ENCODE peak calls at places on chromosomes 3 and 15, in four cellular contexts. W, R, S and A are unnamed samples.

GRCh38 chr15:41945221-41945620 is 27.1 kb downstream of the EHD4 start:
- DNase-seq in W (no peak), R (no peak), S (no peak), A (peak; percentile 63)

GRCh38 chr3:197787412-197787811 is 3.6 kb upstream of the LRCH3 start:
- DNase-seq in W (no peak), R (no peak), S (peak; percentile 32), A (no peak)

GRCh38 chr3:48919215-48920138 is 835 bp downstream of the ARIH2 start:
- DNase-seq in W (no peak), R (no peak), S (peak; percentile 50), A (no peak)

GRCh38 chr3:30567139-30567753 is 39.2 kb upstream of the TGFBR2 start:
- DNase-seq in W (no peak), R (no peak), S (no peak), A (no peak)

GRCh38 chr3:127100459-127101410 is 92.2 kb upstream of the PRR23E start:
- DNase-seq in W (no peak), R (no peak), S (no peak), A (no peak)

GRCh38 chr15:84631706-84632272 is 22.3 kb downstream of the WDR73 start:
- DNase-seq in W (no peak), R (no peak), S (peak; percentile 14), A (no peak)

GRCh38 chr15:42159381-42160015 is 3.1 kb upstream of the PLA2G4F start:
- DNase-seq in W (no peak), R (peak; percentile 49), S (no peak), A (no peak)

GRCh38 chr3:121473001-121473400 is 72.8 kb downstream of the POLQ start:
- DNase-seq in W (no peak), R (no peak), S (no peak), A (no peak)

GRCh38 chr3:176155012-176155411 is 1042.3 kb downstream of the TBL1XR1 start:
- DNase-seq in W (no peak), R (no peak), S (no peak), A (no peak)

GRCh38 chr3:111936191-111936841 is 42.5 kb upstream of the ABHD10 start:
- DNase-seq in W (no peak), R (no peak), S (peak; percentile 84), A (no peak)

GRCh38 chr15:68421798-68422402 is 10.1 kb downstream of the ITGA11 start:
- DNase-seq in W (no peak), R (no peak), S (peak; percentile 48), A (peak; percentile 66)

GRCh38 chr3:193843447-193844301 is 250.7 kb downstream of the OPA1 start:
- DNase-seq in W (no peak), R (no peak), S (no peak), A (no peak)

GRCh38 chr3:45012577-45012976 is 13.5 kb upstream of the CLEC3B start:
- DNase-seq in W (no peak), R (no peak), S (no peak), A (no peak)

GRCh38 chr3:184688872-184689271 is 23.0 kb downstream of the MAGEF1 start:
- DNase-seq in W (no peak), R (no peak), S (no peak), A (no peak)

GRCh38 chr3:123299581-123299980 is 97.8 kb downstream of the SEC22A start:
- DNase-seq in W (no peak), R (no peak), S (no peak), A (no peak)

GRCh38 chr3:105402287-105402801 is 35.6 kb downstream of the ALCAM start:
- DNase-seq in W (no peak), R (no peak), S (peak; percentile 47), A (no peak)

GRCh38 chr3:195731356-195731960 is 10.7 kb downstream of the MUC20 start:
- DNase-seq in W (no peak), R (no peak), S (no peak), A (no peak)

GRCh38 chr15:78749831-78750230 is 61.4 kb downstream of the ADAMTS7 start:
- DNase-seq in W (no peak), R (no peak), S (no peak), A (no peak)

GRCh38 chr3:23004971-23005370 is 198.2 kb upstream of the UBE2E2 start:
- DNase-seq in W (no peak), R (no peak), S (peak; percentile 89), A (no peak)

GRCh38 chr3:170007031-170007663 is 30.6 kb upstream of the GPR160 start:
- DNase-seq in W (no peak), R (peak; percentile 30), S (peak; percentile 84), A (no peak)

GRCh38 chr3:108125550-108126071 is 34.8 kb upstream of the CD47 start:
- DNase-seq in W (no peak), R (no peak), S (no peak), A (no peak)

GRCh38 chr3:125125822-125126245 is 70.0 kb upstream of the HEG1 start:
- DNase-seq in W (no peak), R (no peak), S (peak; percentile 95), A (no peak)

GRCh38 chr3:196207833-196208607 is 3.2 kb downstream of the ZDHHC19 start:
- DNase-seq in W (no peak), R (peak; percentile 58), S (no peak), A (no peak)

GRCh38 chr15:43514241-43515057 is 3.0 kb upstream of the MAP1A start:
- DNase-seq in W (no peak), R (peak; percentile 73), S (peak; percentile 49), A (peak; percentile 73)

GRCh38 chr3:23113455-23114171 is 89.5 kb upstream of the UBE2E2 start:
- DNase-seq in W (no peak), R (peak; percentile 16), S (peak; percentile 13), A (no peak)

GRCh38 chr3:50562866-50563265 is 4.7 kb downstream of the C3orf18 start:
- DNase-seq in W (no peak), R (no peak), S (peak; percentile 49), A (no peak)

GRCh38 chr3:17038900-17039545 is 154.3 kb downstream of the PLCL2 start:
- DNase-seq in W (no peak), R (no peak), S (no peak), A (no peak)

GRCh38 chr15:92328207-92328606 is 65.5 kb upstream of the ST8SIA2 start:
- DNase-seq in W (no peak), R (no peak), S (no peak), A (no peak)

GRCh38 chr15:49424954-49425353 is 1.9 kb downstream of the FGF7 start:
- DNase-seq in W (no peak), R (no peak), S (peak; percentile 39), A (no peak)

GRCh38 chr15:49427369-49427768 is 4.3 kb downstream of the FGF7 start:
- DNase-seq in W (no peak), R (no peak), S (no peak), A (no peak)

GRCh38 chr15:49421991-49422390 is 1.1 kb upstream of the FGF7 start:
- DNase-seq in W (no peak), R (peak; percentile 39), S (peak; percentile 81), A (no peak)

GRCh38 chr15:49423021-49423420 is at the start of gene FGF7:
- DNase-seq in W (no peak), R (peak; percentile 9), S (peak; percentile 88), A (no peak)

GRCh38 chr15:49423906-49424520 is 971 bp downstream of the FGF7 start:
- DNase-seq in W (no peak), R (no peak), S (no peak), A (no peak)
- TF ChIP-seq CTCF in W (no peak), R (no peak), S (no peak), A (no peak)

DNA sequence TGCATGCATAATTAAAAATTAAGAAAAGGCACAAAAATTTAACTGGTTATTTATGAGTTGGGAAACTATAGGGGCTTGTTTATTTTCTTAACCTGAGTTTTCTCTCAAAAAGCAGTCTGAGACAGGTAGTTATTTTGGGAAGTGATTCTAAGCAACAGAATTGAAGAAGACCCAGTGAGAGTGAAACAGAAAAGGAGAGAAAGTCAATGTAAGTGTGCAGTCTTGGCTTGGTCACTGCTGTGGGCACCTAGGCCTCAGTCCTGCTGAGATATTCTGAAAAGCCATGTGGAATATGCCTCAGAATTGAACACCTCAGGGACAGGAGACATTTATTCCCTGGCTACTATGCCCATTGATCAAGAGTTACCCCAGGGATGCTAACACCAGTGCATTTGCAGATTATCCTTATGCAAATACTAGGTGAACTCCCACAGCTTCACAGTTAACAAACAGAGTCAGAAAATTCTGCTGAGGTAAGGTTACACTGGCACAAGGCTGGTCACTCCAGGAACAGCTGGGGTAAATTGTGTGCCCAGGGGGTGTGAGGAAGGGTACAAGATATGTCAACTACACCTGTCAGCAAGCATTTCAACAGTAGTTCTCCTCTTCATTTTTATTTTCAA is 222.7 kb downstream of the EFHB start:
- DNase-seq in W (no peak), R (no peak), S (no peak), A (no peak)
- H3K27ac ChIP-seq in W (no peak overlapping the region), R (no peak overlapping the region), S (no peak overlapping the region), A (no peak overlapping the region)

GRCh38 chr15:63940956-63941620 is 105.2 kb downstream of the DAPK2 start:
- DNase-seq in W (no peak), R (no peak), S (no peak), A (no peak)

GRCh38 chr15:63941698-63942465 is 104.4 kb downstream of the DAPK2 start:
- DNase-seq in W (no peak), R (no peak), S (no peak), A (no peak)

GRCh38 chr15:63942486-63943365 is 103.6 kb downstream of the DAPK2 start:
- DNase-seq in W (peak; percentile 22), R (no peak), S (no peak), A (no peak)

GRCh38 chr15:63938486-63939061 is 104.8 kb upstream of the HERC1 start:
- DNase-seq in W (no peak), R (no peak), S (peak; percentile 33), A (no peak)

DNA sequence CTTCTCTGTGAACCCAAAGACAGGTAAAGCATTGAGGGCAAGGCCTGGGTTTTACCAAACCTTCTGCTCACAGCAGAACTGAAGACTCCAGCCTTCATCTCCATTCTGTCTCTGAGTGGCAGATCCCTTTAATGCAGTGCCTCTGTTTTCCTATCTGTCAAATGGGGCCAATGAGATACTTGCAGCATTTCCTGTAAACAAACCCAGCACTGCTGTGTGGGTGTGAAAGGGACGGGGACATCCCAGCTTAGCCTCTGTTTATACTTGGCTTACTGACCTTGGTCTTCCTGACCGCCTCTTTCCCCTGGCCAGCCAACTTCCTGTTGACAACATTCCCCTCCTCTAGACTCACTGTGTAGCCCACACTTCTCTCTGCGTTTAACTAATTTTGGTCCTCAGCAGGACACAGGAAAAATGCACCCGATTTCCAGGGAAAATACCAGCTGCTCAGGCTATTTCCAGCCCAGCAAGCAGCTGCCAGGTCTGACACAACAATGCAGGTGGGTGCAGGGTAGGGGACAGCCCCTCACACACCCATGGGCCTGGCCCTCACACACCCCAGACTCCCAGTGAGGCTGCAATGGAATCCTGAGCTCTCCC is 105.9 kb upstream of the HERC1 start:
- DNase-seq in W (no peak), R (peak; percentile 55), S (peak; percentile 75), A (no peak)
- H3K4me3 ChIP-seq in W (no peak overlapping the region), R (no peak overlapping the region), S (no peak overlapping the region), A (no peak overlapping the region)

DNA sequence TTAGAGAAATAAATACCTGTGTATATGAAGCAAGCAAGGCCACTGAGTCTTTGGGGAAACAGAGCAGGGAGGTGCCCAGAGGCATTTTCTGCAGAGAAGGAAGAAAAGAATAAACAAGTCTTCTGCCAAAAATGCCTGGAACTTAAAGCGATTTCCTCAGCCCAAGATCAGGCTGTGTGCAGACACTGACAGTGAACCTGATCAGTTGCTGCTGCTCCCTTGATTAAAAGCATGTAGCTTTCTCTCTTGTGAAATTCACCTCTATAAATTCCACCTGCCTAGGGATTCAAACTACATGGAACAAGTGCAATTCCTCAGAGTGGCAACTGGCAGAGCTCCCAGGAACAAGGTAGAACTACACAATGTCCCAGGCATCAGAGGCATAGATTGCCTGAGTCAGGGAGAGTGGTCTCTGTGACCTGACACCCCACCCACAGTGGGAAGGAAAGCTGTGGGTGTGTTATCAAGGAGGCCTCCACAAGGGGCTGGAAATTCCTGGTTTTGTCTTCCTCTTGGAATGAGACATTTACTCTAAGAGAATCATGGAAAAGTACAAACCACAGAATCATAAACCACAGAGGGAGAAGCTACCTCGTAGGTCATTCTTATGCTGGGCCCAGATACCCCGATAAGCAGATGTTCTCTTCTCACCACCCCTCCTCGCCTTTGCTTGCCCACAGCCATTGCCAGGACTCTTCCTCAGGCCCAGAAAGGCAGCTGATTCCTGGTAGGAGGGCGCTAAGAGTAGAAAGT is 1.8 kb upstream of the ZBTB38 start:
- DNase-seq in W (no peak), R (peak; percentile 46), S (peak; percentile 99), A (no peak)
- TF ChIP-seq CTCF in W (peak; percentile 8), R (no peak), S (peak; percentile 26), A (no peak)